ENCODE peak calls at places on chromosomes 2 and 18, in seven cellular contexts. Y is GM12892, S is H1, V is HepG2, N is SK-N-SH, Z is GM12878, L is K562. D is an unnamed sample.

GRCh38 chr2:191626497-191627151 is 51.3 kb upstream of the NABP1 start:
- DNase-seq in Y (no peak), S (no peak), V (no peak), N (no peak), Z (no peak), L (no peak), D (no peak)

GRCh38 chr2:204321910-204322765 is 223.1 kb upstream of the PARD3B start:
- DNase-seq in Y (no peak), S (no peak), V (no peak), N (no peak), Z (no peak), L (no peak), D (no peak)

GRCh38 chr2:199392363-199392762 is 65.4 kb downstream of the SATB2 start:
- DNase-seq in Y (no peak), S (no peak), V (no peak), N (no peak), Z (no peak), L (no peak), D (no peak)

GRCh38 chr2:71455741-71456569 is 2.6 kb downstream of the DYSF start:
- DNase-seq in Y (no peak), S (no peak), V (peak), N (peak), Z (no peak), L (no peak), D (no peak)

GRCh38 chr2:163877316-163877715 is 141.5 kb upstream of the FIGN start:
- DNase-seq in Y (no peak), S (no peak), V (no peak), N (no peak), Z (no peak), L (no peak), D (no peak)

GRCh38 chr2:158967731-158968395 is 577 bp upstream of the TANC1 start:
- DNase-seq in Y (no peak), S (no peak), V (no peak), N (peak), Z (no peak), L (no peak), D (peak)

GRCh38 chr18:10006261-10006903 is 92.6 kb downstream of the VAPA start:
- DNase-seq in Y (no peak), S (no peak), V (no peak), N (peak), Z (no peak), L (no peak), D (no peak)

GRCh38 chr2:168119519-168120141 is 127.8 kb downstream of the STK39 start:
- DNase-seq in Y (no peak), S (no peak), V (peak), N (no peak), Z (no peak), L (peak), D (no peak)

GRCh38 chr18:3481696-3482210 is 31.8 kb downstream of the TGIF1 start:
- DNase-seq in Y (no peak), S (no peak), V (peak), N (peak), Z (no peak), L (peak), D (peak)

GRCh38 chr2:218996937-218997336 is 3.7 kb upstream of the CRYBA2 start:
- DNase-seq in Y (no peak), S (no peak), V (no peak), N (peak), Z (no peak), L (no peak), D (no peak)

GRCh38 chr18:71287268-71287667 is 998.4 kb downstream of the SOCS6 start:
- DNase-seq in Y (no peak), S (no peak), V (no peak), N (no peak), Z (no peak), L (no peak), D (no peak)

GRCh38 chr2:27262379-27263286 is at the start of gene SLC30A3:
- DNase-seq in Y (peak), S (no peak), V (no peak), N (peak), Z (no peak), L (peak), D (peak)

GRCh38 chr2:230472619-230473018 is 56.6 kb downstream of the SP100 start:
- DNase-seq in Y (no peak), S (no peak), V (no peak), N (no peak), Z (peak), L (peak), D (no peak)

GRCh38 chr2:31397099-31397498 is 17.4 kb downstream of the XDH start:
- DNase-seq in Y (no peak), S (no peak), V (no peak), N (no peak), Z (no peak), L (no peak), D (no peak)

GRCh38 chr18:12599543-12599942 is 58.4 kb downstream of the SPIRE1 start:
- DNase-seq in Y (no peak), S (no peak), V (no peak), N (no peak), Z (no peak), L (no peak), D (no peak)

GRCh38 chr2:175922160-175922559 is 79.9 kb downstream of the LNPK start:
- DNase-seq in Y (no peak), S (no peak), V (no peak), N (no peak), Z (no peak), L (no peak), D (no peak)

GRCh38 chr2:202442882-202443281 is 66.8 kb downstream of the BMPR2 start:
- DNase-seq in Y (no peak), S (no peak), V (no peak), N (no peak), Z (no peak), L (peak), D (no peak)

GRCh38 chr2:127314193-127314988 is 20.4 kb upstream of the ERCC3 start:
- DNase-seq in Y (no peak), S (no peak), V (no peak), N (no peak), Z (no peak), L (no peak), D (no peak)

GRCh38 chr2:202049092-202049728 is 15.6 kb downstream of the FZD7 start:
- DNase-seq in Y (no peak), S (no peak), V (no peak), N (no peak), Z (no peak), L (no peak), D (no peak)

GRCh38 chr2:205885492-205886099 is 200.4 kb downstream of the INO80D start:
- DNase-seq in Y (peak), S (peak), V (peak), N (peak), Z (no peak), L (peak), D (peak)

GRCh38 chr2:48568551-48568950 is 38.6 kb downstream of the STON1 start:
- DNase-seq in Y (no peak), S (no peak), V (no peak), N (no peak), Z (no peak), L (no peak), D (no peak)

GRCh38 chr2:181876614-181877063 is 14.9 kb upstream of the ITPRID2 start:
- DNase-seq in Y (no peak), S (no peak), V (no peak), N (no peak), Z (no peak), L (peak), D (no peak)

GRCh38 chr18:37720706-37721105 is 155.1 kb upstream of the CELF4 start:
- DNase-seq in Y (no peak), S (no peak), V (no peak), N (no peak), Z (no peak), L (no peak), D (no peak)

GRCh38 chr2:85996591-85996990 is 107.8 kb upstream of the ST3GAL5 start:
- DNase-seq in Y (no peak), S (no peak), V (no peak), N (no peak), Z (no peak), L (peak), D (no peak)

GRCh38 chr2:191638079-191638801 is 39.7 kb upstream of the NABP1 start:
- DNase-seq in Y (no peak), S (no peak), V (peak), N (no peak), Z (no peak), L (peak), D (no peak)

GRCh38 chr2:192277494-192278109 is 82.9 kb upstream of the TMEFF2 start:
- DNase-seq in Y (no peak), S (no peak), V (no peak), N (no peak), Z (no peak), L (no peak), D (no peak)

GRCh38 chr2:38750011-38750792 is 959 bp downstream of the SRSF7 start:
- DNase-seq in Y (peak), S (no peak), V (no peak), N (peak), Z (no peak), L (peak), D (peak)

GRCh38 chr2:236057375-236057774 is 110.8 kb downstream of the GBX2 start:
- DNase-seq in Y (no peak), S (no peak), V (no peak), N (no peak), Z (no peak), L (no peak), D (no peak)

GRCh38 chr18:57915241-57915640 is 112.1 kb upstream of the ATP8B1 start:
- DNase-seq in Y (no peak), S (no peak), V (no peak), N (no peak), Z (no peak), L (no peak), D (no peak)

GRCh38 chr2:39603436-39603835 is 62.3 kb upstream of the TMEM178A start:
- DNase-seq in Y (no peak), S (no peak), V (no peak), N (no peak), Z (no peak), L (no peak), D (no peak)

GRCh38 chr2:75064691-75065396 is 106.4 kb downstream of the POLE4 start:
- DNase-seq in Y (peak), S (no peak), V (peak), N (peak), Z (no peak), L (peak), D (peak)

GRCh38 chr18:6859676-6860422 is 130.3 kb downstream of the ARHGAP28 start:
- DNase-seq in Y (no peak), S (no peak), V (no peak), N (no peak), Z (no peak), L (no peak), D (no peak)

GRCh38 chr2:12102679-12103078 is 356.2 kb downstream of the LPIN1 start:
- DNase-seq in Y (no peak), S (no peak), V (no peak), N (no peak), Z (no peak), L (peak), D (no peak)

GRCh38 chr2:190099890-190100289 is 37.4 kb upstream of the MSTN start:
- DNase-seq in Y (no peak), S (no peak), V (no peak), N (no peak), Z (no peak), L (no peak), D (no peak)

GRCh38 chr2:82498777-82499443 is 1960.2 kb downstream of the SUCLG1 start:
- DNase-seq in Y (no peak), S (no peak), V (no peak), N (no peak), Z (no peak), L (no peak), D (no peak)

GRCh38 chr18:3281456-3282400 is 19.8 kb downstream of the MYL12B start:
- DNase-seq in Y (no peak), S (no peak), V (peak), N (peak), Z (no peak), L (peak), D (no peak)

GRCh38 chr2:39937621-39938020 is 158.6 kb upstream of the THUMPD2 start:
- DNase-seq in Y (no peak), S (no peak), V (no peak), N (no peak), Z (no peak), L (no peak), D (no peak)

GRCh38 chr2:56183643-56184499 is at the start of gene CCDC85A:
- DNase-seq in Y (peak), S (peak), V (peak), N (peak), Z (no peak), L (peak), D (peak)

GRCh38 chr2:158659483-158659882 is 135.6 kb upstream of the DAPL1 start:
- DNase-seq in Y (no peak), S (no peak), V (no peak), N (no peak), Z (no peak), L (no peak), D (no peak)

GRCh38 chr2:217291259-217291658 is 431.4 kb upstream of the TNP1 start:
- DNase-seq in Y (no peak), S (no peak), V (no peak), N (no peak), Z (no peak), L (no peak), D (no peak)

GRCh38 chr2:217289153-217289908 is 429.5 kb upstream of the TNP1 start:
- DNase-seq in Y (no peak), S (no peak), V (no peak), N (no peak), Z (no peak), L (peak), D (no peak)

GRCh38 chr2:217288472-217289063 is 428.7 kb upstream of the TNP1 start:
- DNase-seq in Y (no peak), S (no peak), V (no peak), N (no peak), Z (no peak), L (no peak), D (no peak)

GRCh38 chr2:217290467-217290866 is 430.6 kb upstream of the TNP1 start:
- DNase-seq in Y (no peak), S (no peak), V (no peak), N (no peak), Z (no peak), L (no peak), D (no peak)

DNA sequence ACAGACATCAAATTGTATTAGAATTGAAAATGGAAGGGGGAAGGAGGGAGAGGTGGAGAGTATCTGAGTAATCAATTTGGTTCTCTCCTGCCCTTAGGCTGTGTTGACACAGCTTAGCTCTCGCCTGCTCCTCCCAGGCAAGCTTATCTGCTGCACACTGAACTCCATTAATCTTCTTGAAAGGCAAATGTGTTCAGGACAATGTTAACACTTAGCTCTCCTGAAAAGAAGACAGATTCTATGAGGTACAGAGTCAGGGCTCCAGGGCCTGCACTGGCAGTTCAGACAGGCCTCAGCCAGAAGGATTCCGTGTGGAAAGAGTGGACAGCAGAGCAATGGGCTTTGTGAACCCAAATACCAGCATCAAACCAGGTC is 430.0 kb upstream of the TNP1 start:
- DNase-seq in Y (no peak), S (no peak), V (peak), N (peak), Z (no peak), L (peak), D (no peak)
- TF ChIP-seq TAF1 in Y (no peak), S (no peak), V (no peak), N (no peak), Z (no peak), L (no peak), D (no peak)

DNA sequence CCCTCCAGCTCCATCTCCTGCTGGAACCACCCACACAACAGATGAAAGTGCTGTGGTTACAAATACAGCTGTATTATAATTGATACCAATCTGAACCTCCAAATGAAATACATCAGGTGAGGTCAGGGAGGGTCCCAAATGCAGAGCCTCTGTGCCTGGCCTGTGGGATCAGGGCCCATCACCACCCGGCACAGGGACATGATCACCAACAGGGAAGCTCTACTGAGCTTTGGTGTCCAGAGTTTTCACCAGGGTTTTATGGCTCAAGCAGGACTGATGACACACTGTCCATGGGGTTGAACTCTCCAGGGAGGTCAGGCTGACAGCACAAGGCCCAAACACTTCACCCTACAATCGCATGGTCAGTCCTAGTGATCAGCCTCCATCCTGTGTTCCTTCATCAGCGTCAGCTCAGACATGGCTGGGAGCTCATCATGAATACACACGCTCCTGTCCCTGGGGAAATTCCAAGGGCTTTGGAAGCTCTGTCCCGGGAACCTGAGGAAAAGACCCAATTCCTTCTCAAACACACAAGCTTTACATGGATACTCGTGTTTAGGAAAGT is 3.9 kb upstream of the PXDN start:
- DNase-seq in Y (no peak), S (no peak), V (no peak), N (no peak), Z (no peak), L (no peak), D (no peak)
- TF ChIP-seq TAF1 in Y (no peak), S (no peak), V (no peak), N (no peak), Z (no peak), L (no peak), D (no peak)

DNA sequence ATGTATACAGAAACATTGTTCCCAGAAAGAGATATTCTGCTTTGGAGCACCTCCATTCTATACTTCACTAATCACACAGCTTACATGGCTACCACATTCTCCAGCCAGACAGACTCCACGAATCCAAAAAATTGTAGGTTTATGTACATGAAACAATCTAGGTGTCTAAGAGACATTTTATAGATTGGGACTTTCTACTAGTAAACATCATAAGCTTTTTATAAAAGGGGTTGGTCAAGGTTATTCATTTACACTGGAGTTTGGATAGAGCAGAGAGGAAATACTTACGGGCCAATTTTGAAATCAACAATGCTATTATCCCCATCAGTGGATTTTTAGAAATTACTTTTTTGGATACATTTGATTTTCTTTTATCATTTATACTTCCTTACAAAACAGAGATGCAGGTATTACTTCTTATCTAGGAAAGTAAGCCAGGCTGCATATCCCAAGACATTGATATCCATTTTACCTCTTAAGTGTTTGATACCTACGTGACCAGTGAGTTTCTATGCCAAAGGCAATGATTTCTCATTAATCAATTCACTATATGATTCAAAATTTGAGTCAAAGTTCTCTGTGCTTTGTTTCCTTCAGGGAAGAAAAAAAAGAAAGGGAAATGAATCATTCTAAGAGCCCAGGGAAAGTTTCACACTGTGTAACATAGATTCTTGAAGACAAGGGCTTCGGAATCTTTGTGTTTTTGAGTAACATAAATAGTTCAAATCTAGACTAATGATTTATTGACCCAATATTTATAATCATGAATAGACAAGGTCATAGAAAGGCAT is 140.5 kb downstream of the PTH2R start:
- DNase-seq in Y (no peak), S (no peak), V (no peak), N (no peak), Z (no peak), L (no peak), D (no peak)
- TF ChIP-seq TAF1 in Y (no peak), S (no peak), V (no peak), N (no peak), Z (no peak), L (no peak), D (no peak)

DNA sequence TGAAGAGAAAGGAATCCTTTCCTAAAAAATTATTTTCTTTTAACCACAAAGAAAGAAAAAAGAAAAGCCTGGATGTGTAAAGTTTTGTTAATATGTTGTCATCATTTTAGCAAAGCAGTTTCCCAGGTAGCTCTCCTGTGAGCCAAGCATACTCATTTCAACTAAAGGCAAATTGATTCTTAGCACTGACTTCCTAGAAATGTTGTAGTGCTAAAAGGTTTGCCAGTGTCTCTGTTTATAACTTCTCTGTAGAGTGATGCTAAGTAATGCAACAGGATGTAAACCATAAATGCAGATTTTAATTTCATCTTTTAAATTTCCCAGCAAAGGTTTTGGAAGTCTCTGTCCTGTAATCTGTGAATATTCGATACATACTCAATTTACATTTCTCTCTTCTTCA is 10.2 kb downstream of the GATA6 start:
- DNase-seq in Y (no peak), S (no peak), V (no peak), N (no peak), Z (no peak), L (no peak), D (no peak)
- TF ChIP-seq TAF1 in Y (no peak), S (no peak), V (no peak), N (no peak), Z (no peak), L (no peak), D (no peak)

GRCh38 chr2:64562148-64562784 is 38.1 kb downstream of the AFTPH start:
- DNase-seq in Y (no peak), S (no peak), V (peak), N (peak), Z (no peak), L (no peak), D (no peak)
- TF ChIP-seq TAF1 in Y (no peak), S (no peak), V (no peak), N (no peak), Z (no peak), L (no peak), D (no peak)

DNA sequence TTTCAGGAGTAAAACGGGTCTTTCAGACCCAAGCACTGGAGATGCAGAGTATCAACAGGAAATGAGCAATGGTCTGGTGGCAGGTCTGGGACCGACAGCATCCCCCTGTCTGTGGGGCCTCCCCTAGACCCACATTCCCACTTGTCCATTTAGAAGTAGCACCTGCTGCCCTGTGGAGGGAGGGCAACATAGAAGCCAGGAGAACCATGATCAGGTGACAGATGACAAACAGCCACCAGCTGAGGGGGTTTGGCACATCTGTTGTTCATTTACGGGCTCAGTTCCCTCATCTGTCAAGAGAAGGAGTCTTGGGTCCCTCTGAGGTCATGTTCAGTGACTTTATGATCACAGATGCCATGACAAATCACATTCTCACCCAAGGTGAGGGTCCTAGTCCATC is 77.9 kb upstream of the SLC66A3 start:
- DNase-seq in Y (no peak), S (no peak), V (no peak), N (no peak), Z (no peak), L (no peak), D (no peak)
- TF ChIP-seq TAF1 in Y (no peak), S (no peak), V (no peak), N (no peak), Z (no peak), L (no peak), D (no peak)

GRCh38 chr2:100038019-100038418 is 104.4 kb downstream of the AFF3 start:
- DNase-seq in Y (no peak), S (no peak), V (no peak), N (peak), Z (no peak), L (no peak), D (no peak)
- TF ChIP-seq TAF1 in Y (no peak), S (no peak), V (no peak), N (no peak), Z (no peak), L (no peak), D (no peak)

GRCh38 chr18:65235966-65236634 is 514.7 kb upstream of the CDH7 start:
- DNase-seq in Y (no peak), S (no peak), V (no peak), N (peak), Z (no peak), L (no peak), D (no peak)
- TF ChIP-seq TAF1 in Y (no peak), S (no peak), V (no peak), N (no peak), Z (no peak), L (no peak), D (no peak)